ENCODE peak calls at places on chromosome 14, in seven cellular contexts. O is uterus, R is transverse colon, I is hepatocyte, T is right atrium auricular region, B is esophagus squamous epithelium, V is lower lobe of right lung. N is an unnamed sample.

GRCh38 chr14:98633380-98633779 is 638.6 kb downstream of the BCL11B start:
- DNase-seq in O (no peak), R (peak), I (peak), T (no peak), B (no peak), V (no peak), N (no peak)

GRCh38 chr14:73238941-73239340 is 1.6 kb downstream of the PAPLN start:
- DNase-seq in O (no peak), R (no peak), I (no peak), T (no peak), B (no peak), V (no peak), N (no peak)

GRCh38 chr14:101371691-101372493 is 189.4 kb upstream of the DIO3 start:
- DNase-seq in O (no peak), R (no peak), I (no peak), T (no peak), B (no peak), V (no peak), N (peak)

GRCh38 chr14:101072945-101073597 is 169.5 kb upstream of the RTL1 start:
- DNase-seq in O (peak), R (peak), I (peak), T (peak), B (no peak), V (no peak), N (peak)

GRCh38 chr14:29663281-29663801 is 264.3 kb downstream of the PRKD1 start:
- DNase-seq in O (no peak), R (no peak), I (no peak), T (no peak), B (no peak), V (no peak), N (peak)

GRCh38 chr14:58705066-58705465 is 67.3 kb downstream of the DACT1 start:
- DNase-seq in O (no peak), R (no peak), I (no peak), T (no peak), B (no peak), V (no peak), N (peak)

GRCh38 chr14:101939771-101940170 is 24.6 kb upstream of the DYNC1H1 start:
- DNase-seq in O (no peak), R (no peak), I (no peak), T (no peak), B (no peak), V (peak), N (no peak)

GRCh38 chr14:78519863-78520262 is 349.7 kb downstream of the NRXN3 start:
- DNase-seq in O (no peak), R (peak), I (peak), T (no peak), B (no peak), V (no peak), N (peak)

GRCh38 chr14:95419569-95419968 is 96.9 kb downstream of the SYNE3 start:
- DNase-seq in O (no peak), R (no peak), I (no peak), T (no peak), B (no peak), V (no peak), N (no peak)

GRCh38 chr14:23033801-23034497 is 751 bp downstream of the PSMB5 start:
- DNase-seq in O (no peak), R (no peak), I (no peak), T (no peak), B (no peak), V (no peak), N (no peak)

GRCh38 chr14:93914278-93914677 is 12.9 kb upstream of the FAM181A start:
- DNase-seq in O (no peak), R (no peak), I (no peak), T (no peak), B (no peak), V (no peak), N (no peak)

GRCh38 chr14:85296466-85297210 is 233.3 kb upstream of the FLRT2 start:
- DNase-seq in O (no peak), R (no peak), I (peak), T (no peak), B (no peak), V (no peak), N (peak)

GRCh38 chr14:58563981-58564380 is 73.8 kb upstream of the DACT1 start:
- DNase-seq in O (no peak), R (no peak), I (no peak), T (no peak), B (no peak), V (no peak), N (no peak)

GRCh38 chr14:70425349-70425748 is 8.5 kb upstream of the SYNJ2BP start:
- DNase-seq in O (no peak), R (no peak), I (peak), T (no peak), B (no peak), V (no peak), N (no peak)

GRCh38 chr14:68634346-68634745 is 158.5 kb downstream of the ZFP36L1 start:
- DNase-seq in O (peak), R (no peak), I (no peak), T (no peak), B (no peak), V (no peak), N (peak)

GRCh38 chr14:100861188-100861936 is 35.4 kb downstream of the MEG3 start:
- DNase-seq in O (no peak), R (no peak), I (no peak), T (no peak), B (no peak), V (peak), N (no peak)

GRCh38 chr14:77158175-77158908 is 16.8 kb upstream of the ZDHHC22 start:
- DNase-seq in O (no peak), R (no peak), I (peak), T (peak), B (no peak), V (no peak), N (peak)

GRCh38 chr14:52834440-52834842 is 43.0 kb upstream of the GNPNAT1 start:
- DNase-seq in O (no peak), R (no peak), I (peak), T (no peak), B (no peak), V (no peak), N (peak)

GRCh38 chr14:93090826-93091583 is 24.7 kb downstream of the ITPK1 start:
- DNase-seq in O (no peak), R (no peak), I (no peak), T (no peak), B (no peak), V (no peak), N (peak)

GRCh38 chr14:68753696-68754095 is 39.2 kb downstream of the ZFP36L1 start:
- DNase-seq in O (no peak), R (no peak), I (no peak), T (no peak), B (no peak), V (no peak), N (no peak)

GRCh38 chr14:100065161-100065871 is at the start of gene EVL:
- DNase-seq in O (no peak), R (peak), I (no peak), T (no peak), B (no peak), V (peak), N (no peak)

GRCh38 chr14:101719708-101720107 is 41.8 kb upstream of the PPP2R5C start:
- DNase-seq in O (no peak), R (no peak), I (no peak), T (no peak), B (no peak), V (no peak), N (peak)

GRCh38 chr14:71130491-71131179 is 223.4 kb downstream of the PCNX1 start:
- DNase-seq in O (no peak), R (no peak), I (no peak), T (no peak), B (no peak), V (no peak), N (peak)

GRCh38 chr14:72513994-72514659 is 379.8 kb downstream of the DPF3 start:
- DNase-seq in O (no peak), R (no peak), I (peak), T (peak), B (no peak), V (no peak), N (peak)

GRCh38 chr14:35789651-35790050 is 19.4 kb downstream of the RALGAPA1 start:
- DNase-seq in O (no peak), R (no peak), I (no peak), T (no peak), B (no peak), V (no peak), N (no peak)

GRCh38 chr14:22024117-22024516 is 350.5 kb upstream of the OR4E1 start:
- DNase-seq in O (no peak), R (no peak), I (no peak), T (no peak), B (no peak), V (no peak), N (no peak)

GRCh38 chr14:22026527-22026926 is 352.9 kb upstream of the OR4E1 start:
- DNase-seq in O (no peak), R (no peak), I (no peak), T (no peak), B (no peak), V (no peak), N (no peak)

DNA sequence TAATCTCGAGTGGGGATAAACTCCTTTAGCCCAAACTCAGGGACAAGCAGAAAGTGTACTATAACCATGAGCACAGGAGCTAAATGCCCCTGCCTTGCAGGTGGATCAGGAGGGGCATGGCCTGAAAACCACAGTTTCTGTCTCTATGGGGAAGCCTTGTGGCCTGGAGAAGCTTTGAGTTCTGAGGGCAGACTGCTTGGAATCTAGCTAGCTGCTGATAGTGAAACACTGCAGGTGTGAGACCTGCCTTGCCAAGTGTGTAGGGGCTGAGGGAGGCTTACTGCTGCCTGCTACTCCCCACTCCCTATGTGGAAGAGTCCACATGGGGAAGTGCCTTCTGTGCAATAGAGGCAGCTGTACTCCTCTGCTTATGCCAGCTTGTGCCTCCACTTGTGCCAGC is 352.3 kb upstream of the OR4E1 start:
- DNase-seq in O (no peak), R (no peak), I (no peak), T (no peak), B (no peak), V (no peak), N (no peak)
- H3K4me3 ChIP-seq in O (no peak), R (no peak), I (no peak), T (no peak), B (no peak), V (no peak), N (no peak)

DNA sequence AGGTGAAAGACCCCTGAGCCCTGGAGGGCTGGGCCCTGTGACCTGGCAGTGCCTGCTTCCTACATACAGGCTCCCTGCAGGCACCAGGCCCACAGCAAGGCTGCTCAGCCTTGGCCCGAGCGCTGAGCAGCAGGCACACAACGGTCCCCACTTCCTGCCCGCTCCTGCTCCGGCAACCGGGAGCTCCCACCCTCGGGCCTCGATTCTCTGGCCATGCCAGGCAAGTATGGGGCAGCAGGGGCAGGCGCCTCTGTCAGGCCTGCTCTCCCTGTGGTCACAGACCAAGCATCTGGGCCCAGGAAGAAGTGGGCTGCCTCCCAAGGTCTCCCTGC is 30.6 kb upstream of the NUDT14 start:
- DNase-seq in O (no peak), R (no peak), I (no peak), T (no peak), B (no peak), V (no peak), N (no peak)
- H3K4me3 ChIP-seq in O (no peak), R (no peak), I (no peak), T (no peak), B (no peak), V (no peak), N (no peak)

GRCh38 chr14:104718871-104719270 is 5.2 kb upstream of the ADSS1 start:
- DNase-seq in O (no peak), R (no peak), I (no peak), T (no peak), B (no peak), V (no peak), N (no peak)

GRCh38 chr14:104719343-104719742 is 4.7 kb upstream of the ADSS1 start:
- DNase-seq in O (no peak), R (no peak), I (no peak), T (no peak), B (no peak), V (no peak), N (no peak)

GRCh38 chr14:104718147-104718546 is 5.9 kb upstream of the ADSS1 start:
- DNase-seq in O (no peak), R (no peak), I (no peak), T (no peak), B (no peak), V (no peak), N (no peak)

GRCh38 chr14:104717137-104717536 is 6.9 kb upstream of the ADSS1 start:
- DNase-seq in O (no peak), R (no peak), I (no peak), T (no peak), B (no peak), V (no peak), N (no peak)

GRCh38 chr14:104717646-104718045 is 6.4 kb upstream of the ADSS1 start:
- DNase-seq in O (no peak), R (no peak), I (no peak), T (no peak), B (no peak), V (no peak), N (no peak)
- H3K4me3 ChIP-seq in O (no peak), R (no peak), I (no peak), T (no peak), B (no peak), V (no peak), N (no peak)

DNA sequence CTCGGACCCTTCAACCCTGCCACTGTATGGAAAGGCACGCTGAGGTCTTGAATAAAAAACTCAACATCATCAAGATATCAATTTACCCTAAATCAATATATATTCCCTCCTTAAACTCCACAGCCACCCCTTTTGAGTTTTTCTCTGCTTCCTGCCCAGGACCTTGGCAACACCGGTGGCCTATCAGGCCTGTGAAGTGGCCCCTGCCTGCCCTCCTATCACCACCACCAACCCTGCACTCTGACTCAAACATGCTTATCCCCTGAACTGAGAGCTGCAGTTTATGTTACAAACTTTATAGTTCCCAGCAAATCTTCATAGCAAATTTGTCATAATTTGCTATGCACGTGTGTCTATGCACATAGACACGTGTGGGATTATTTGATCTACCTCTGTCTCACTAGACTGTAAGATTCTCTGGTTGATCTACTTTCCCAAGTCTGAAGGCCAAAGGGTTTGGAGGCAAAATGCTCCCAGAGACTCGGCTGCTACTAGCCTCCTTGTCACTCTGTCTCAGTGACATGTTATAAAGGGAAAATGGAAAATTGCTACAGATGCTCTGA is 63.4 kb downstream of the SPTB start:
- DNase-seq in O (no peak), R (no peak), I (no peak), T (no peak), B (no peak), V (no peak), N (no peak)
- H3K4me3 ChIP-seq in O (no peak), R (no peak), I (no peak), T (no peak), B (no peak), V (no peak), N (no peak)

GRCh38 chr14:50828738-50829471 is 2.1 kb downstream of the NIN start:
- DNase-seq in O (no peak), R (no peak), I (no peak), T (no peak), B (no peak), V (no peak), N (no peak)
- H3K4me3 ChIP-seq in O (no peak), R (no peak), I (peak), T (peak), B (no peak), V (peak), N (no peak)

GRCh38 chr14:24058951-24059475 is 7.2 kb downstream of the CARMIL3 start:
- DNase-seq in O (no peak), R (no peak), I (no peak), T (no peak), B (no peak), V (no peak), N (peak)
- H3K4me3 ChIP-seq in O (no peak), R (no peak), I (no peak), T (no peak), B (no peak), V (no peak), N (no peak)

GRCh38 chr14:61184117-61184516 is 97.0 kb downstream of the TMEM30B start:
- DNase-seq in O (no peak), R (no peak), I (no peak), T (no peak), B (no peak), V (no peak), N (no peak)
- H3K4me3 ChIP-seq in O (no peak), R (no peak), I (no peak), T (no peak), B (no peak), V (no peak), N (no peak)

DNA sequence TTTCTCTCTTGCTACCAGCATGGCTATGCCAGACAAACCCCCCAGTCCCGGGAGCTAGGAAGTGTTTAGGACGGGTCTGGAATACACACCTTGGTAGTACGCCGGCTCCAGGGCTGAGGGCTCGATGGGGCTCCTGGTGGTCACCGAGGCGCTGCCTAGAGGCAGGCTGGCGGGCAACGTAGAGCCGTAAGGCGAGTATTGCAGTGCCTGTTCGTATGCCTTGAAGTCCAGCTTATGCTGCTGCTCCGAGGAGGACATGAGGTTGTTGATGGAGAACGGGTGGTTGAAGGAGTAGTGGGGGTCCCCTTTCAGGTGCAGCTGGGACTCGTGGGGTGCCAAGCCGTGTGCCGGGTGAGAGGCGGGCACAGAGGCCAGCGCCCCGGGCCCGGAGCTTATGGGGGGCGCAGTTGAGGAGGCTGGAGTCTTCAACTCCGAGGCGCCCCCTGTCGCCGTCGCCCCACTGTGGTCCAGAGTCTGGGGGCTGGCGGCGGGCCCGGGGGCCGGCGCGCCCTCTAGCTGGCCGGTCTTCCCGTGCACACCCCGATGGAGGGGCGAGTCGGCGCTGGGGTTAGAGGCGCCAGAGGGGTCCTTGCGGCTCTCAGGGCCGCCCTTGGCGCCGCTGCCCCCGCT is 3.6 kb downstream of the FOXA1 start:
- DNase-seq in O (no peak), R (peak), I (peak), T (no peak), B (no peak), V (peak), N (no peak)
- H3K4me3 ChIP-seq in O (no peak), R (peak), I (peak), T (no peak), B (peak), V (peak), N (no peak)

DNA sequence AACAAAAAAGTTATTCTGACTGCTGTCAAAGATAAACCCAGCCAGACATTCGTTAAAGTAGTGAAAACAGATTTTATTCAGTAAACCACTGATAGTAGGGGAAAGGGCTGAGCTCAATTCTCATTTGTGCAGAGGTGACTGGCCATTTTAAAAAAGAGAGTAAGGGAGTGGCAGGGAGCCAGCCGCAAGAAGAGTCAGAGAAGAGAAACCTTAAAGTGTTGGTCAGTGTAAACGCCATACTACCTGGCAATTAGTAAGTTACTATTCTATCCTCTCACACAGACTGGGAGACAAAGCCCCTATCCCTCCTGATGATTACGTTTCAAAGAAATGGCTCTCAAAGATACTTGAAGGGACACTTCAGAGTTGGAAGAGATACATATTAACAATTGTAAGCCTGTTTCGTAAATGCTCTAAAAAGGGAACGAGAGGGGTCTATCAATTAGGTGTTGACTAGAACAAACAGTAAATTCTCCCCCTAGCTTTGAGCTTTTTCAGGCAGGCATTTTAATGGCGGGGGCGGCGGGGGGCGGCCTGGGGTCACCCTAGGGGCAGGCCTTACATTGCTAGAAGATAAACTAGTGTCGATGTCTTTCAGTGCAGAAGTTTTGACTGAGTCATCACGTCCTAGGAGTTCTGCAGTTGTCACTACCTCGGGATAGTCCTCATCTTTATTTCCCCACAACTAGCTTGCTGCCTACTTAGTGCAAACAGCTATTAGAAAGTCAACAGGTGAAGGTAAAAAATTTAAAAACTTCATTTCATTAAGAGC is 1.8 kb downstream of the ATP6V1D start:
- DNase-seq in O (no peak), R (no peak), I (peak), T (no peak), B (no peak), V (no peak), N (no peak)
- H3K4me3 ChIP-seq in O (no peak), R (no peak), I (peak), T (no peak), B (peak), V (peak), N (peak)